ENCODE peak calls at places on chromosomes 4 and X, in seven cellular contexts. D is fibroblast of lung; H is CD8-positive, alpha-beta T cell; U is tibial artery; Q is HCT116; E is AG04450; N is AG04449. F is an unnamed sample.
A peak's percentile ranks its signal among the peaks of the same experiment; 100 is the strongest.

GRCh38 chr4:48970471-48970921 is 15.6 kb upstream of the CWH43 start:
- DNase-seq in D (peak; percentile 93), H (no peak), U (no peak), Q (peak; percentile 37), E (peak; percentile 74), N (no peak), F (peak; percentile 14)

GRCh38 chr4:28443786-28444412 is 1583.3 kb downstream of the STIM2 start:
- DNase-seq in D (no peak), H (no peak), U (no peak), Q (no peak), E (no peak), N (no peak), F (no peak)

GRCh38 chr4:114727426-114727825 is 128.8 kb downstream of the UGT8 start:
- DNase-seq in D (no peak), H (no peak), U (no peak), Q (no peak), E (no peak), N (no peak), F (no peak)

GRCh38 chr4:80335554-80336358 is at the start of gene CFAP299:
- DNase-seq in D (peak; percentile 86), H (peak; percentile 36), U (peak; percentile 65), Q (peak; percentile 70), E (peak; percentile 75), N (no peak), F (peak; percentile 54)

GRCh38 chr4:123667496-123667895 is 270.9 kb downstream of the SPRY1 start:
- DNase-seq in D (peak; percentile 74), H (no peak), U (no peak), Q (no peak), E (peak; percentile 26), N (peak; percentile 23), F (no peak)

GRCh38 chrX:21907250-21907649 is 33.3 kb upstream of the SMS start:
- DNase-seq in D (peak; percentile 36), H (no peak), U (no peak), Q (no peak), E (no peak), N (no peak), F (no peak)

GRCh38 chr4:110107868-110108267 is 90.5 kb downstream of the ELOVL6 start:
- DNase-seq in D (no peak), H (no peak), U (no peak), Q (no peak), E (no peak), N (no peak), F (no peak)

GRCh38 chrX:22627576-22627975 is 354.9 kb downstream of the CBLL2 start:
- DNase-seq in D (no peak), H (no peak), U (no peak), Q (no peak), E (no peak), N (no peak), F (no peak)

GRCh38 chr4:76208005-76208765 is 5.4 kb downstream of the SCARB2 start:
- DNase-seq in D (peak; percentile 94), H (no peak), U (peak; percentile 91), Q (no peak), E (peak; percentile 80), N (no peak), F (peak; percentile 80)

GRCh38 chr4:17068885-17069284 is 170.4 kb upstream of the LDB2 start:
- DNase-seq in D (peak; percentile 87), H (no peak), U (no peak), Q (no peak), E (no peak), N (no peak), F (no peak)

GRCh38 chrX:9566150-9566621 is 101.3 kb downstream of the TBL1X start:
- DNase-seq in D (peak; percentile 85), H (peak; percentile 25), U (peak; percentile 57), Q (peak; percentile 32), E (peak; percentile 45), N (peak; percentile 45), F (no peak)

GRCh38 chr4:186192068-186192751 is 843 bp downstream of the CYP4V2 start:
- DNase-seq in D (peak; percentile 51), H (no peak), U (peak; percentile 56), Q (no peak), E (no peak), N (no peak), F (no peak)

GRCh38 chrX:46837543-46838481 is 969 bp downstream of the RP2 start:
- DNase-seq in D (peak; percentile 41), H (no peak), U (no peak), Q (no peak), E (no peak), N (no peak), F (no peak)

GRCh38 chr4:178814908-178815307 is 1372.7 kb upstream of the AGA start:
- DNase-seq in D (no peak), H (no peak), U (no peak), Q (no peak), E (no peak), N (no peak), F (no peak)

GRCh38 chrX:155215443-155216178 is 649 bp upstream of the VBP1 start:
- DNase-seq in D (no peak), H (no peak), U (no peak), Q (no peak), E (no peak), N (no peak), F (no peak)

GRCh38 chr4:21775703-21776102 is 172.9 kb downstream of the KCNIP4 start:
- DNase-seq in D (no peak), H (no peak), U (no peak), Q (no peak), E (no peak), N (no peak), F (no peak)

GRCh38 chr4:165382640-165383039 is 3.8 kb downstream of the CPE start:
- DNase-seq in D (no peak), H (no peak), U (no peak), Q (no peak), E (no peak), N (no peak), F (no peak)

GRCh38 chr4:109676886-109677285 is 26.4 kb downstream of the CASP6 start:
- DNase-seq in D (no peak), H (no peak), U (no peak), Q (no peak), E (no peak), N (no peak), F (no peak)

GRCh38 chr4:8181844-8182243 is 17.2 kb upstream of the SH3TC1 start:
- DNase-seq in D (no peak), H (no peak), U (no peak), Q (no peak), E (no peak), N (no peak), F (no peak)

GRCh38 chrX:147958316-147958715 is 22.8 kb upstream of the FMR1NB start:
- DNase-seq in D (peak; percentile 14), H (no peak), U (no peak), Q (no peak), E (peak; percentile 2), N (no peak), F (no peak)

GRCh38 chr4:15598644-15599043 is 56.5 kb downstream of the FBXL5 start:
- DNase-seq in D (peak; percentile 49), H (no peak), U (no peak), Q (no peak), E (peak; percentile 44), N (peak; percentile 29), F (no peak)

GRCh38 chrX:103918050-103918449 is 44.4 kb upstream of the TMSB15B start:
- DNase-seq in D (peak; percentile 59), H (peak; percentile 42), U (peak; percentile 33), Q (peak; percentile 50), E (no peak), N (no peak), F (peak; percentile 37)
- TF ChIP-seq CTCF in D (peak; percentile 45), H (peak; percentile 24), U (peak; percentile 33), Q (peak; percentile 53), E (peak; percentile 66), N (peak; percentile 51), F (peak; percentile 56)

GRCh38 chrX:110853610-110854009 is 58.0 kb upstream of the CHRDL1 start:
- DNase-seq in D (peak; percentile 7), H (no peak), U (no peak), Q (no peak), E (no peak), N (no peak), F (peak; percentile 18)

GRCh38 chrX:110851780-110852179 is 56.2 kb upstream of the CHRDL1 start:
- DNase-seq in D (peak; percentile 12), H (no peak), U (peak; percentile 19), Q (no peak), E (no peak), N (no peak), F (no peak)

GRCh38 chrX:110847334-110847733 is 51.7 kb upstream of the CHRDL1 start:
- DNase-seq in D (peak; percentile 71), H (peak; percentile 7), U (no peak), Q (peak; percentile 37), E (peak; percentile 10), N (no peak), F (no peak)

GRCh38 chrX:110852180-110852579 is 56.6 kb upstream of the CHRDL1 start:
- DNase-seq in D (peak; percentile 35), H (no peak), U (no peak), Q (no peak), E (no peak), N (no peak), F (no peak)
- TF ChIP-seq CTCF in D (peak; percentile 50), H (no peak), U (no peak), Q (peak; percentile 52), E (peak; percentile 44), N (peak; percentile 39), F (peak; percentile 60)

DNA sequence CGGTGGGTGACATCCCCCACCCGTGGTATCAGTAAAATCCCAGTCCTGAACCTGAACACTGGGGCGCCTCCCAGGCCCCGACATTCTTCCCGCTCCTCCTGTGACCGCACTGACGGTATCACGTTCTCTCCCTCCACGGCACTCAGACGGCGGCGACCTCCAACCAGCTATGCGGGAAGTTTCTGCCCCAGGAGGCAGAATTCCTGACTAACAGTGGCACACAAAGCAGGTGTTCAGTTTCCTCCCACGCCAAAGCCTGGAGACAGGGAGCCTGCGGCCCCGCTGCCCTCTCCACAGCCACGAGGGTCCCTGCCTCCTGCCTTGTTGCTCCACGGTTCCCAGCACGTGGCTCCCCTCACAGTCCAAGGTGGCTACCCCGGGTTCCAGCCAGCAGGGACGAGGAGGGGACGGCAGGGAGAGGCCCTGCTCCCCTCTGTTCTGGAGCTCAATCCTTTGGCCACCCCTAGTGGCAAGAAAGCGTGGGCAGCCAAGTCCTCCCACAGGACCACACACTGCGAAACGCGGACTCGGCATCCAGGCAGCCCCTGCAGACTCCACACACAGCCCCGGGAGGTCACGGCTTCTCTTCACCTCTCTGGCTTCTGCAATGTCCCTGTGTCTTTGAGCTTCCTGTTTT is 15.2 kb downstream of the CTBP1 start:
- DNase-seq in D (peak; percentile 70), H (no peak), U (no peak), Q (no peak), E (no peak), N (no peak), F (peak; percentile 23)
- TF ChIP-seq CTCF in D (peak; percentile 65), H (no peak), U (no peak), Q (no peak), E (peak; percentile 60), N (peak; percentile 33), F (peak; percentile 24)

GRCh38 chr4:157509286-157509685 is 288.8 kb downstream of the GRIA2 start:
- DNase-seq in D (no peak), H (no peak), U (no peak), Q (no peak), E (no peak), N (no peak), F (no peak)

DNA sequence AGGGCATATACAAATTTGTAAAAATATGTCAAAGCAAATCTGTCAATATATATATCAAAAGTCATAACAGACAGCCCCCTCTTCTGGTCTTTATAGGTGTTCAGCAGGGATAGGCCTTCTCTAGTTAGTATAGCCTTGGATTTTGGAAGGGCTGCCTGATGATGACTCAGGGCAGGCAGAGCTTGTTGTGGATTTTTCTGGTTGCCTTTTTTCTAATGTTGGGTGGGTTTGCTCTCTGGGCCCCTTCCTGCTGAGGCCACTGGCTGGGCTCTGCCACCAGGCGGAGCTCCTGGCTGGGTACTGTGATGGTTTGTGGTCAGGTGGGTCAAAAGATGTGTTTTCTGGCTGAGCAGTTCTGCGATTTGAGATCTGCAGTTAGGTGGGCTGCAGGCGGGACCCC is 294.2 kb downstream of the GRIA2 start:
- DNase-seq in D (no peak), H (no peak), U (no peak), Q (no peak), E (no peak), N (no peak), F (no peak)
- TF ChIP-seq CTCF in D (no peak), H (no peak), U (no peak), Q (peak; percentile 58), E (no peak), N (no peak), F (no peak)

F was measured in dorsolateral prefrontal cortex.